ENCODE peak calls at places on chromosomes 16 and 17, in seven cellular contexts. A is endodermal cell, F is esophagus squamous epithelium, T is thoracic aorta, S is ascending aorta, E is OCI-LY7, V is MM.1S. Y is an unnamed sample. For H3K9me3, the result is how much of the 10 kb centered on the place peaks cover.

GRCh38 chr17:41629826-41630670 is 5.7 kb upstream of the KRT17 start:
- DNase-seq in A (no peak), F (no peak), T (no peak), S (no peak), E (no peak), V (no peak), Y (no peak)

GRCh38 chr17:67959510-67959909 is 36.8 kb downstream of the C17orf58 start:
- DNase-seq in A (peak), F (no peak), T (no peak), S (no peak), E (no peak), V (no peak), Y (no peak)

GRCh38 chr16:53153130-53153529 is 98.3 kb downstream of the CHD9 start:
- DNase-seq in A (no peak), F (no peak), T (no peak), S (no peak), E (no peak), V (no peak), Y (no peak)

GRCh38 chr17:28041844-28042656 is 427 bp upstream of the NLK start:
- DNase-seq in A (peak), F (no peak), T (no peak), S (no peak), E (no peak), V (no peak), Y (no peak)

GRCh38 chr16:84718-85452 is 6.9 kb downstream of the MPG start:
- DNase-seq in A (no peak), F (no peak), T (peak), S (peak), E (peak), V (peak), Y (peak)

GRCh38 chr16:74052006-74052405 is 244.6 kb upstream of the PSMD7 start:
- DNase-seq in A (no peak), F (no peak), T (no peak), S (no peak), E (no peak), V (no peak), Y (no peak)

GRCh38 chr16:85051067-85051709 is 23.6 kb downstream of the KIAA0513 start:
- DNase-seq in A (no peak), F (no peak), T (no peak), S (no peak), E (no peak), V (no peak), Y (no peak)

GRCh38 chr17:40018211-40019121 is 3.2 kb downstream of the CSF3 start:
- DNase-seq in A (peak), F (no peak), T (no peak), S (no peak), E (no peak), V (no peak), Y (peak)

GRCh38 chr16:75289189-75289588 is 37.8 kb upstream of the BCAR1 start:
- DNase-seq in A (peak), F (no peak), T (no peak), S (no peak), E (no peak), V (no peak), Y (peak)

GRCh38 chr17:82134101-82134500 is 36.1 kb upstream of the FASN start:
- DNase-seq in A (no peak), F (no peak), T (no peak), S (no peak), E (no peak), V (no peak), Y (no peak)

GRCh38 chr17:16294560-16294959 is 58.7 kb downstream of the CENPV start:
- DNase-seq in A (no peak), F (no peak), T (no peak), S (no peak), E (no peak), V (no peak), Y (no peak)

GRCh38 chr17:78844301-78845005 is 3.8 kb upstream of the USP36 start:
- DNase-seq in A (no peak), F (no peak), T (no peak), S (no peak), E (no peak), V (no peak), Y (no peak)

GRCh38 chr16:89197633-89198416 is 2.5 kb downstream of the SLC22A31 start:
- DNase-seq in A (peak), F (no peak), T (no peak), S (no peak), E (no peak), V (no peak), Y (peak)

GRCh38 chr17:16415031-16415924 is at the start of gene TRPV2:
- DNase-seq in A (peak), F (no peak), T (no peak), S (no peak), E (peak), V (peak), Y (peak)

GRCh38 chr17:72843591-72843990 is 248.9 kb downstream of the SLC39A11 start:
- DNase-seq in A (no peak), F (no peak), T (no peak), S (no peak), E (no peak), V (no peak), Y (no peak)

GRCh38 chr17:42227849-42228696 is 33.8 kb upstream of the GHDC start:
- DNase-seq in A (no peak), F (no peak), T (no peak), S (no peak), E (no peak), V (no peak), Y (no peak)

GRCh38 chr16:52052818-52053217 is 494.1 kb downstream of the TOX3 start:
- DNase-seq in A (no peak), F (no peak), T (no peak), S (no peak), E (no peak), V (no peak), Y (no peak)

GRCh38 chr16:71807905-71808592 is 585 bp downstream of the AP1G1 start:
- DNase-seq in A (peak), F (no peak), T (no peak), S (no peak), E (no peak), V (peak), Y (no peak)

GRCh38 chr16:66712512-66712911 is 16.0 kb upstream of the CMTM4 start:
- DNase-seq in A (no peak), F (no peak), T (no peak), S (no peak), E (no peak), V (no peak), Y (no peak)

GRCh38 chr17:83194761-83195329 is 115.4 kb downstream of the METRNL start:
- DNase-seq in A (no peak), F (no peak), T (no peak), S (no peak), E (no peak), V (no peak), Y (no peak)

GRCh38 chr16:74999208-74999682 is 421 bp downstream of the ZNRF1 start:
- DNase-seq in A (peak), F (no peak), T (no peak), S (no peak), E (no peak), V (no peak), Y (peak)

GRCh38 chr16:10668322-10669045 is 26.2 kb downstream of the TEKT5 start:
- DNase-seq in A (peak), F (no peak), T (no peak), S (no peak), E (peak), V (peak), Y (no peak)

GRCh38 chr17:20074489-20074888 is 65.3 kb downstream of the SPECC1 start:
- DNase-seq in A (no peak), F (no peak), T (no peak), S (no peak), E (peak), V (no peak), Y (no peak)

GRCh38 chr17:29115906-29116651 is 64.1 kb downstream of the MYO18A start:
- DNase-seq in A (peak), F (no peak), T (no peak), S (no peak), E (peak), V (peak), Y (no peak)

GRCh38 chr17:9229826-9230201 is 208.5 kb downstream of the NTN1 start:
- DNase-seq in A (no peak), F (no peak), T (no peak), S (no peak), E (no peak), V (no peak), Y (no peak)

GRCh38 chr16:47519543-47519942 is 58.4 kb downstream of the PHKB start:
- DNase-seq in A (no peak), F (no peak), T (no peak), S (no peak), E (no peak), V (no peak), Y (no peak)

GRCh38 chr16:35185366-35186044 is 1726.1 kb downstream of the TP53TG3F start:
- DNase-seq in A (no peak), F (no peak), T (no peak), S (no peak), E (no peak), V (no peak), Y (no peak)

GRCh38 chr16:35188288-35189155 is 1729.1 kb downstream of the TP53TG3F start:
- DNase-seq in A (peak), F (no peak), T (no peak), S (no peak), E (peak), V (no peak), Y (no peak)

GRCh38 chr16:35187665-35188225 is 1728.3 kb downstream of the TP53TG3F start:
- DNase-seq in A (no peak), F (no peak), T (no peak), S (no peak), E (no peak), V (no peak), Y (no peak)

GRCh38 chr16:35184356-35184870 is 1725.0 kb downstream of the TP53TG3F start:
- DNase-seq in A (no peak), F (no peak), T (no peak), S (no peak), E (no peak), V (no peak), Y (no peak)

DNA sequence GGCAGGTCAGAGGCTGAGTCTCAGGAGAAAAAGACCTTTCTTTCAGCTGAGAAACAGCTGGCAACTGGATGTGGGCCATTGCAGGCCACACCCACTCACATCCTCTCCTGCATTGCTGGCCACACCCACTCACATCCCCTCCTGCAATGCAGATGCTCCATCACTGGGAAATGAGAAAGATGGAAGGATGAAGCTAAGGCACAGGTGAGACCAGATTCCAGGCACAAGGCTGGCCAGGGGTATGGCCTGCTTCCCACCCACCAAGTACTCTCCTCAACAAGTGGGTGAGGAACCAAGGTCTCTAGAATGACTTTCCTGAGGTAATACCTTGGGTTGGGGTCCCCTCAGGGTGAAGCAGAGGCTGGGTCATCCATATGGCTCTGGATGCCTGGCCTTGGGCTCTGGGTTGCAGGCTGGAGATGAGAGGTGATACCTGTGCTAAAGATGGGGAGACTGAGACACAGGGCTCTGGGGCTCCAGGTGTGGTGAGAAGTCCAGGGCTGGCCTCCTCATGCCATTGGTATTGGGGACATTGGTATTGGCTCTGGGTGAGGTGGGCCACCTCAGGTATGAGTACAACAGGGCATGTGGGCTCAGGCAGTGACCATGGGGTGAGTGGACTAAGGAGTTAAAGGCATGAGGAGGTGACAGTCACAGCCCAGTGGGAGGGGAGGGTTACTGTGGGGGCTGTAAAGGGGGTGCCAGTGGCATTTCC is 1726.8 kb downstream of the TP53TG3F start:
- DNase-seq in A (no peak), F (no peak), T (no peak), S (no peak), E (no peak), V (no peak), Y (no peak)
- H3K9me3 ChIP-seq in A (half or more), F (under half), T (under half), S (under half), E (under half), V (under half), Y (under half)

DNA sequence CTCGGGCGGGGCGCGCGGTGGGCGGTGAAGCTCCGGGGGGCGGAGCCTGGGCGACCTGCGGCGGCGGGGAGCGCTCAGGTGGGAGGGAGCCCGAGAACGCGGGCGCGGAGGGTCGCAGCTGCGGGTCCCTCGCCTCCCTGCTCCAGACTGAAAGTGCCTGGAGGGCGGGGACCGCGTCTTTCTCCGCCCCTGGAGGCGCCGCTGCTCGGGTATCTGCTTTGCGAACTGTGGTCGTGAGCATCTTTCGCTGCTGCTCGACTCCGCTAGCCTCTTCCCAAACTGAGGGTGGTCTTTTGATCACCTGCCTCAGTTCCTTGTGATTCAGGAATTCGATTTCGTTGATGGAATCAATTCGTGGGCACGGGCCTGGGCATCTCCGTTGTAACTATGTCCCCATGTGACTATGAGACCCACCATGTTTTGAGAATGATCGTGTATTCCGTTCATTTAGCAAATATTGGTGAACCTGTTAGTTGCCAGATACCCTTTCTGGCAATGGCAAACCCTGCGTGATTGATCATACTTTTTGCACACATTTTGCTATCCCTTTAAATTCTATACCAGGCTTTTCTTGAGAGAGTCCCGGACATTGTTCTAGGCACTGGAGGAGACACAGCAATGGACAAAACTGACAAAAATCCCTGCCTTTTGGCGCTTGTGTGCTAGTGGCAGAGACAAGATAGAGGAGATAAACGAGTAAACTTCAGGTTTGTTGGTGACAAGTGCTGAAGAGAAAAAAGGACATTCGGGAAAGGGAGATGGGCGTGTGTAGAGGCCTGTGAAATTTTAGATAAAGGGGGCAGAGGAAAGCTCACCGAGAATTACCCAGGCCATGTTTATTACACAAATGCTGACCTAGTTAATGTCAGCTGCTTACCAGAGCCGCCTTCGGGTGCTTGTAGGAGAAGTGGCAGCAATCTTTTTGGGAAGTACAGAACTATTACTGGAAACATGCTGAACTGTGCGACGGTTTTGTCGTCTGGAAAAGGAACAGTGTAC is 913 bp downstream of the UTP18 start:
- DNase-seq in A (peak), F (no peak), T (no peak), S (no peak), E (peak), V (peak), Y (peak)
- H3K4me3 ChIP-seq in A (peak), F (peak), T (peak), S (peak), E (peak), V (peak), Y (peak)

GRCh38 chr16:60788631-60789030 is 1247.6 kb downstream of the CDH8 start:
- DNase-seq in A (no peak), F (no peak), T (no peak), S (no peak), E (no peak), V (no peak), Y (no peak)

GRCh38 chr16:60792437-60792836 is 1243.8 kb downstream of the CDH8 start:
- DNase-seq in A (no peak), F (no peak), T (no peak), S (no peak), E (no peak), V (no peak), Y (no peak)
- H3K9me3 ChIP-seq in A (under half), F (under half), T (under half), S (under half), E (under half), V (under half), Y (under half)

GRCh38 chr17:80185968-80186367 is 16.1 kb downstream of the CARD14 start:
- DNase-seq in A (no peak), F (no peak), T (no peak), S (no peak), E (no peak), V (no peak), Y (no peak)

GRCh38 chr17:80187090-80187489 is 17.3 kb downstream of the CARD14 start:
- DNase-seq in A (no peak), F (no peak), T (no peak), S (no peak), E (no peak), V (no peak), Y (no peak)

GRCh38 chr17:80189611-80190010 is 19.8 kb downstream of the CARD14 start:
- DNase-seq in A (no peak), F (no peak), T (no peak), S (no peak), E (no peak), V (no peak), Y (no peak)

GRCh38 chr17:80184423-80184714 is 14.5 kb downstream of the CARD14 start:
- DNase-seq in A (no peak), F (no peak), T (no peak), S (no peak), E (no peak), V (no peak), Y (no peak)

GRCh38 chr17:80187493-80187892 is 17.7 kb downstream of the CARD14 start:
- DNase-seq in A (no peak), F (no peak), T (no peak), S (no peak), E (no peak), V (no peak), Y (peak)
- H3K4me3 ChIP-seq in A (no peak), F (peak), T (no peak), S (no peak), E (no peak), V (peak), Y (peak)

GRCh38 chr16:35141303-35141702 is 1681.9 kb downstream of the TP53TG3F start:
- DNase-seq in A (no peak), F (no peak), T (no peak), S (no peak), E (no peak), V (no peak), Y (no peak)
- H3K9me3 ChIP-seq in A (half or more), F (under half), T (under half), S (under half), E (under half), V (under half), Y (under half)

DNA sequence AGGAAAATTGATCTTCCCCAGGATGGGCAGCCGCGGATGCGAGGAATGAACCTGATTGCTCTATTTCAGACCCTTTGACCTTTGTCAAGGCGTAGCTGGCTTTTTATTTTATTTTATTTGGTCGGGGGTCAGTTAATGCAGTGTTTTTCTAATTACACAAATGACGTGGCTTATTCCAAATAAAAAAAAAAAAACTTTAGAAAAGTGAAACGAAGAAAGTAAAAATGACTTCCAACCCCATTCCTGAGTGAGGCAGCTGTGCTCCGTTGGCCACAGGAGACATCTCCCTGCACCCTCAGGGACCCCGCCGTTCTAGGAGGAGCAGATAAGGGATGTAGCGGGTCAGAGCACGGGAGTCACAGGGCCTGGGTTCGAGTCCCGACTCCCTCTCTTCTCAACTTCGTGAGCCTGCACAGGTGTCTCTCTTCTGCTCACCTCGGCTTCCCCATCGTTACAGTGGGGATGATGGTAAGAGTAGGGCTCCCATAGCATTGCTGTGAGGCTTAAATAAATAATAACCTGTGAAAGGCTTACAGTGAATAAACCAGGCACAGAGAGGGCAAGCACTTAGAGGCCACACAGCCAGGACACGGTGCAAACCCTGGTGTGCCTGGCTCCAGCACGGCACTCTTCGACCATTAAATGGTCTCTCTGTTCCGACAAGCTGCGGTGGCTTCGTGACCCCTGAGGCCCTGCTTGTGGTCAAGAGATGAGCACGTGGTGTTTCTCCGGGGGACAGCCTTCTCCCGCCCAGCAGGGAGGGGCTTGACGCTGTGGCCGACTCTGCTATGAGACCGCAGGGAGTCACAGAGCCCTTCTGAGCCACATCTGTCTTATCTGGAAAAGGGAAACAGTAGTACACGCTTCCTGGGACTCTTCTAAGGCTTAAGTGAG is 10.2 kb downstream of the FOXF1 start:
- DNase-seq in A (no peak), F (no peak), T (no peak), S (no peak), E (no peak), V (no peak), Y (no peak)
- H3K4me3 ChIP-seq in A (no peak), F (peak), T (peak), S (peak), E (no peak), V (no peak), Y (no peak)

GRCh38 chr17:69734656-69735055 is 320.2 kb downstream of the MAP2K6 start:
- DNase-seq in A (no peak), F (no peak), T (no peak), S (no peak), E (no peak), V (no peak), Y (no peak)
- H3K9me3 ChIP-seq in A (under half), F (under half), T (under half), S (under half), E (under half), V (under half), Y (under half)

GRCh38 chr16:76696876-76697275 is 419.7 kb downstream of the CNTNAP4 start:
- DNase-seq in A (no peak), F (no peak), T (no peak), S (no peak), E (no peak), V (no peak), Y (no peak)
- H3K4me3 ChIP-seq in A (no peak), F (no peak), T (no peak), S (no peak), E (no peak), V (no peak), Y (no peak)